ENCODE peak calls at places on chromosomes 6 and 20, in five cellular contexts. U is activated CD8-positive, alpha-beta memory T cell treated with anti-CD3 and anti-CD28 coated beads for 1 hour; I is aorta; E is MV-4-11; A is renal cortical epithelial cell. J is an unnamed sample.

GRCh38 chr6:126118934-126119333 is 132.6 kb downstream of the TRMT11 start:
- DNase-seq in A (no peak), E (no peak), U (no peak), I (no peak), J (no peak)

GRCh38 chr20:19881990-19882389 is 123.9 kb downstream of the RIN2 start:
- DNase-seq in I (no peak), U (no peak), E (no peak), A (no peak), J (no peak)

GRCh38 chr6:17927705-17928104 is 59.7 kb downstream of the KIF13A start:
- DNase-seq in A (no peak), I (no peak), E (no peak), U (no peak), J (no peak)

GRCh38 chr6:90227165-90227564 is 69.5 kb downstream of the BACH2 start:
- DNase-seq in A (no peak), I (no peak), U (no peak), E (no peak), J (no peak)

GRCh38 chr6:129114992-129115391 is 232.1 kb downstream of the LAMA2 start:
- DNase-seq in I (no peak), A (no peak), E (no peak), U (no peak), J (no peak)

GRCh38 chr6:133115960-133116359 is 125.2 kb upstream of the EYA4 start:
- DNase-seq in U (no peak), A (no peak), E (no peak), I (no peak), J (no peak)

GRCh38 chr6:170250981-170251775 is 39.7 kb downstream of the DLL1 start:
- DNase-seq in I (no peak), E (no peak), A (no peak), U (no peak), J (no peak)

GRCh38 chr20:768426-768978 is at the start of gene SLC52A3:
- DNase-seq in I (no peak), A (peak; percentile 34), E (no peak), U (no peak), J (no peak)

GRCh38 chr6:85390105-85390728 is 59.7 kb upstream of the NT5E start:
- DNase-seq in U (no peak), I (no peak), A (peak; percentile 83), E (no peak), J (no peak)

GRCh38 chr20:37295001-37295400 is 5.5 kb downstream of the MANBAL start:
- DNase-seq in E (no peak), U (no peak), I (no peak), A (peak; percentile 98), J (no peak)

GRCh38 chr6:98834060-98835031 is at the start of gene POU3F2:
- DNase-seq in E (no peak), U (no peak), I (peak; percentile 79), A (peak; percentile 56), J (no peak)

GRCh38 chr6:147170269-147170668 is 33.9 kb upstream of the STXBP5 start:
- DNase-seq in A (peak; percentile 94), I (no peak), U (no peak), E (no peak), J (no peak)

GRCh38 chr6:165876568-165876967 is 213.5 kb upstream of the PDE10A start:
- DNase-seq in I (no peak), U (no peak), E (no peak), A (peak; percentile 7), J (no peak)

GRCh38 chr6:153412519-153412918 is 281.4 kb upstream of the RGS17 start:
- DNase-seq in E (no peak), U (no peak), A (no peak), I (no peak), J (no peak)

GRCh38 chr6:9761220-9761619 is 653.7 kb downstream of the TFAP2A start:
- DNase-seq in U (no peak), I (no peak), E (no peak), A (no peak), J (no peak)

GRCh38 chr20:3781153-3781910 is at the start of gene SPEF1:
- DNase-seq in U (no peak), E (peak; percentile 97), I (peak; percentile 86), A (peak; percentile 91), J (peak; percentile 81)

GRCh38 chr20:53337419-53338101 is 256.1 kb downstream of the ZNF217 start:
- DNase-seq in I (no peak), E (no peak), U (no peak), A (peak; percentile 67), J (no peak)

GRCh38 chr6:33602180-33602579 is 18.9 kb upstream of the ITPR3 start:
- DNase-seq in U (no peak), I (no peak), E (no peak), A (no peak), J (no peak)

GRCh38 chr6:113351183-113351834 is 505.8 kb upstream of the MARCKS start:
- DNase-seq in E (no peak), I (no peak), U (no peak), A (peak; percentile 26), J (no peak)

GRCh38 chr20:57298457-57298856 is 31.1 kb upstream of the SPO11 start:
- DNase-seq in U (no peak), I (no peak), A (no peak), E (no peak), J (no peak)